ENCODE peak calls at places on chromosomes 11 and 22, in four cellular contexts. One of them, this sample, is unnamed.

GRCh38 chr11:27455667-27456066 is 16.9 kb downstream of the LGR4 start:
- DNase-seq in HepG2: no peak
- DNase-seq in K562: no peak
- DNase-seq in A549: no peak
- DNase-seq in this sample: no peak

GRCh38 chr11:62054484-62055121 is 69.2 kb upstream of the INCENP start:
- DNase-seq in HepG2: peak; percentile 78
- DNase-seq in K562: peak; percentile 81
- DNase-seq in A549: peak; percentile 53
- DNase-seq in this sample: no peak

GRCh38 chr11:77047007-77047927 is 13.1 kb downstream of the B3GNT6 start:
- DNase-seq in HepG2: peak; percentile 91
- DNase-seq in K562: peak; percentile 93
- DNase-seq in A549: peak; percentile 69
- DNase-seq in this sample: peak; percentile 92

GRCh38 chr11:57597971-57598830 is 716 bp downstream of the SERPING1 start:
- DNase-seq in HepG2: peak; percentile 15
- DNase-seq in K562: peak; percentile 9
- DNase-seq in A549: no peak
- DNase-seq in this sample: no peak

GRCh38 chr11:3160252-3161031 is 4.7 kb downstream of the OSBPL5 start:
- DNase-seq in HepG2: no peak
- DNase-seq in K562: no peak
- DNase-seq in A549: no peak
- DNase-seq in this sample: no peak

GRCh38 chr11:723120-723883 is 17.3 kb downstream of the EPS8L2 start:
- DNase-seq in HepG2: peak; percentile 56
- DNase-seq in K562: peak; percentile 71
- DNase-seq in A549: no peak
- DNase-seq in this sample: no peak

GRCh38 chr11:132125855-132126841 is 755.7 kb downstream of the NTM start:
- DNase-seq in HepG2: no peak
- DNase-seq in K562: no peak
- DNase-seq in A549: no peak
- DNase-seq in this sample: no peak

GRCh38 chr11:8206251-8207079 is 37.6 kb upstream of the RIC3 start:
- DNase-seq in HepG2: no peak
- DNase-seq in K562: peak; percentile 87
- DNase-seq in A549: no peak
- DNase-seq in this sample: no peak

GRCh38 chr11:95922536-95923440 is 1.1 kb downstream of the MTMR2 start:
- DNase-seq in HepG2: no peak
- DNase-seq in K562: peak; percentile 23
- DNase-seq in A549: no peak
- DNase-seq in this sample: no peak

GRCh38 chr22:44957267-44957905 is 52.4 kb downstream of the PHF21B start:
- DNase-seq in HepG2: peak; percentile 9
- DNase-seq in K562: peak; percentile 4
- DNase-seq in A549: no peak
- DNase-seq in this sample: no peak

GRCh38 chr11:65315204-65315865 is 669 bp downstream of the CDC42EP2 start:
- DNase-seq in HepG2: peak; percentile 68
- DNase-seq in K562: peak; percentile 90
- DNase-seq in A549: peak; percentile 74
- DNase-seq in this sample: no peak

GRCh38 chr11:114310095-114310494 is 13.9 kb downstream of the NNMT start:
- DNase-seq in HepG2: no peak
- DNase-seq in K562: no peak
- DNase-seq in A549: no peak
- DNase-seq in this sample: no peak

GRCh38 chr11:79249341-79249993 is 191.4 kb downstream of the TENM4 start:
- DNase-seq in HepG2: no peak
- DNase-seq in K562: no peak
- DNase-seq in A549: no peak
- DNase-seq in this sample: no peak

GRCh38 chr22:27164781-27165503 is 507.6 kb downstream of the MIAT start:
- DNase-seq in HepG2: no peak
- DNase-seq in K562: no peak
- DNase-seq in A549: no peak
- DNase-seq in this sample: no peak

GRCh38 chr11:117830674-117831351 is 6.3 kb upstream of the FXYD2 start:
- DNase-seq in HepG2: no peak
- DNase-seq in K562: no peak
- DNase-seq in A549: no peak
- DNase-seq in this sample: no peak

GRCh38 chr11:65446446-65447277 is 24.1 kb downstream of the NEAT1 start:
- DNase-seq in HepG2: no peak
- DNase-seq in K562: no peak
- DNase-seq in A549: no peak
- DNase-seq in this sample: no peak

GRCh38 chr11:68145120-68145866 is 24.1 kb upstream of the CHKA start:
- DNase-seq in HepG2: peak; percentile 92
- DNase-seq in K562: no peak
- DNase-seq in A549: peak; percentile 29
- DNase-seq in this sample: no peak

GRCh38 chr11:73384871-73385692 is 8.9 kb downstream of the RELT start:
- DNase-seq in HepG2: no peak
- DNase-seq in K562: peak; percentile 71
- DNase-seq in A549: no peak
- DNase-seq in this sample: peak; percentile 69

GRCh38 chr11:72925656-72926055 is 111.4 kb downstream of the ATG16L2 start:
- DNase-seq in HepG2: no peak
- DNase-seq in K562: no peak
- DNase-seq in A549: no peak
- DNase-seq in this sample: no peak

GRCh38 chr11:113488931-113489351 is 13.7 kb upstream of the DRD2 start:
- DNase-seq in HepG2: no peak
- DNase-seq in K562: no peak
- DNase-seq in A549: no peak
- DNase-seq in this sample: no peak

DNA sequence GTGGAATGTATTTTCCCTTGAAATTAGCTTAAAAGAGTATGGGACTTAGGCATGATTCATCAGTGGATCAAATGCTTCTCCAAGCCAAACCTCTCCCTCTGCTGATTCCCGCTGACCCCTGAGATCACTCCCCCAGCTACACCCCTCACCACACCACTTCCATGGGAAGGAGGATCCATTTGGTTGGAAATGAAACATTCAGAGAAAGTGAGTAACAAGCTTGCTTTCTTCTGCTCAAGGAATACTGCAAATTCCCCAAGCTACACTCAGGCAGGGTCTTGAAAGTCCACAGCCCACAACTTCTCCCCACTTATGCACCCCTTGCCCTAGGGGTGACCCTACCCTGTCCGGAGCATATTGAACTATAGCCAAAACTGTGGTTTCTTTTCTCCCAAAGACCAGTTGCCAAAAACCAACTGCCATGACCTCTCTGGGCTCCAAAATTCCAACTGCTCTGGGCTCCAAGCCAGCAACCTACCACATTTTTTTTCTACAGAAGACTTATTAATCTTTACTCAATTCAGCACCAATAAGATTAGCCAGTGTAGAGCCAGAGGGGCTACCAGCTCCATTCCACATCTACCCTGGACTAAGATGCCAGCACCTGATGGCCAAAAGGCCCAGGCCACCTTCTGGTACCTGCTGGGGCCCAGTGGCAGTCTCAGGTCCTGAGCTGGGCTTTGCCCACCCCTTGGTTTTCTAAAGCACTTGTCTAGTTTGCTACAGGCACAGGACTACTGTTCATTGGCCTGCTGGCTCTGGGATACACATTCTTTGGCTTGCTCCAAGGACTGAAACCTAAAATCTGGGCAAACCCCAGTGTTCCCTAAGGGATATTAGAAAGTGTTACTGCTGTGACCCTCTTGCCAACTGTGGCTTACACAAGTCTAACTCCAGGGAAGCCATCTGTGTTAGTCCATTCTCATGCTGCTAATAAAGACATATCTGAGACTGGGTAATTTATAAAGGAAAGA is 101.1 kb downstream of the MICAL3 start:
- DNase-seq in HepG2: no peak
- DNase-seq in K562: no peak
- DNase-seq in A549: no peak
- DNase-seq in this sample: no peak
- TF ChIP-seq POLR2AphosphoS2 in HepG2: no peak
- TF ChIP-seq POLR2AphosphoS2 in K562: no peak
- TF ChIP-seq POLR2AphosphoS2 in A549: no peak
- TF ChIP-seq POLR2AphosphoS2 in this sample: no peak

GRCh38 chr11:13775471-13775870 is 107.0 kb downstream of the FAR1 start:
- DNase-seq in HepG2: no peak
- DNase-seq in K562: no peak
- DNase-seq in A549: no peak
- DNase-seq in this sample: no peak

GRCh38 chr11:13769188-13769587 is 100.7 kb downstream of the FAR1 start:
- DNase-seq in HepG2: peak; percentile 5
- DNase-seq in K562: no peak
- DNase-seq in A549: no peak
- DNase-seq in this sample: no peak

GRCh38 chr11:13767461-13767860 is 99.0 kb downstream of the FAR1 start:
- DNase-seq in HepG2: no peak
- DNase-seq in K562: peak; percentile 33
- DNase-seq in A549: no peak
- DNase-seq in this sample: no peak

GRCh38 chr11:13776134-13776815 is 107.8 kb downstream of the FAR1 start:
- DNase-seq in HepG2: no peak
- DNase-seq in K562: peak; percentile 14
- DNase-seq in A549: no peak
- DNase-seq in this sample: no peak

GRCh38 chr11:13772223-13773046 is 104.0 kb downstream of the FAR1 start:
- DNase-seq in HepG2: peak; percentile 58
- DNase-seq in K562: peak; percentile 78
- DNase-seq in A549: peak; percentile 16
- DNase-seq in this sample: peak; percentile 11
- TF ChIP-seq POLR2AphosphoS2 in HepG2: no peak
- TF ChIP-seq POLR2AphosphoS2 in K562: no peak
- TF ChIP-seq POLR2AphosphoS2 in A549: no peak
- TF ChIP-seq POLR2AphosphoS2 in this sample: no peak

GRCh38 chr11:125025968-125026367 is 37.1 kb upstream of the SLC37A2 start:
- DNase-seq in HepG2: no peak
- DNase-seq in K562: no peak
- DNase-seq in A549: no peak
- DNase-seq in this sample: no peak

GRCh38 chr11:125020342-125020741 is 42.8 kb upstream of the SLC37A2 start:
- DNase-seq in HepG2: no peak
- DNase-seq in K562: no peak
- DNase-seq in A549: no peak
- DNase-seq in this sample: no peak

GRCh38 chr11:125022551-125022950 is 40.6 kb upstream of the SLC37A2 start:
- DNase-seq in HepG2: no peak
- DNase-seq in K562: no peak
- DNase-seq in A549: no peak
- DNase-seq in this sample: no peak
- TF ChIP-seq POLR2AphosphoS2 in HepG2: no peak
- TF ChIP-seq POLR2AphosphoS2 in K562: no peak
- TF ChIP-seq POLR2AphosphoS2 in A549: no peak
- TF ChIP-seq POLR2AphosphoS2 in this sample: no peak

DNA sequence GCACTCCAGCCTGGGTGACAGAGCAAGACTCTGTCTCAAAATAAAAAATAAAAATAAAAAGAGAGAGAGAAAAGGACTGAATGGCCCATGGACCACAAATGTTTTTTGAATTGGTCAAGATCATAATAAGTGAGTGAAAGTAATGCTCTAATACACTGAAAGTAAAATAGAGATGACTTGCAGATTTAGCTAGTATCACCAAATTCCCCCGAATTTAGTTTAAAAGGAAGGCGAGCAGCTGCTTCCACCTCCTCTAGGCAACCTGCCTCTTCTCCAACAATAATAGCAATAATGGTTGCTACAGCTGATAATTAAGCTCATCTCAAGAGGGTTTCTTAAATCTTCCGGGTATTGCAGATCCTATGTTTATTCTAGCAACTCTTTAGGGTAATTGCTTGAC is 36.8 kb downstream of the CELF1 start:
- DNase-seq in HepG2: no peak
- DNase-seq in K562: no peak
- DNase-seq in A549: no peak
- DNase-seq in this sample: no peak
- TF ChIP-seq POLR2AphosphoS2 in HepG2: no peak
- TF ChIP-seq POLR2AphosphoS2 in K562: no peak
- TF ChIP-seq POLR2AphosphoS2 in A549: no peak
- TF ChIP-seq POLR2AphosphoS2 in this sample: no peak

DNA sequence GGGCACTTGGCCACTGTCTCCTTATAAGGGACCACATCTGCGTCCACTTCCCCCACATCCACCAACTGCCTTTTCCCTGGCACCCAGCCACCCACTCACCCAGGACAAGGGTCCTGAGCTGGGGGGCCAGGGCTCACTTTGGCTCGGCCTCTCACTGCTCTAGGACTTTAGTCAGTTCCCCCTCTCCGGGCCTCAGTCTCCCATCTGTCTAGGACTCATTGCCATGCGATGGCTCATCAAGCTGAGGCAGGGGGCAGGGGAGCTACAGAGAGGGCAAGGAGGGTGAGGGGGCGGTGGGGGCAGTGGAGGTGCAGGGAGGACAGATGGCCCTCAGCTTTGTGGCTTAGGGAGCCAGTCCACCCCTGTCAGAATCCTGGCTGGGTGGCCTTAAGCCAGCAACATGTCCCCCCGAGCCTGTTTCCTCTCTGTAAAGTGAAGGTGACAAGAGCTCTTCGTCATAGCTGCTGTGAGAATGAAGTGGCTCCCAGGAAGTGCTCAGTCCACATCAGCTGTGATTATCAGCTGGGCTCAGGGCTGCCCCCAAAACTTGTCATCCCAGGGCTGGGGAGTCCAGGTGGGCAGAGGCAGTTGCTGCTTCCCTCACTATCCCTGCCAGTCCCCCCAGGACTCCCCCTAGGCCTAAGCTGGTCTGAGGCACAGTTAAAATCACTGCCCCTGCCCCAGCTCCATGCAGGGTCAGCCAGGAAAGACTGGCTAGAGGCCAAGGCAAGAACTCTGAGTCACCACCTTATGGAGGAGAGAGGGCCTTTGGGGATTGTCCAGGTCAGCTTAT is 14.9 kb downstream of the RAC2 start:
- DNase-seq in HepG2: no peak
- DNase-seq in K562: peak; percentile 38
- DNase-seq in A549: peak; percentile 47
- DNase-seq in this sample: no peak
- TF ChIP-seq POLR2AphosphoS2 in HepG2: no peak
- TF ChIP-seq POLR2AphosphoS2 in K562: no peak
- TF ChIP-seq POLR2AphosphoS2 in A549: no peak
- TF ChIP-seq POLR2AphosphoS2 in this sample: no peak

GRCh38 chr11:30631148-30631547 is 45.0 kb upstream of the MPPED2 start:
- DNase-seq in HepG2: no peak
- DNase-seq in K562: no peak
- DNase-seq in A549: no peak
- DNase-seq in this sample: no peak

GRCh38 chr11:30635401-30635989 is 49.3 kb upstream of the MPPED2 start:
- DNase-seq in HepG2: no peak
- DNase-seq in K562: no peak
- DNase-seq in A549: no peak
- DNase-seq in this sample: no peak
- TF ChIP-seq POLR2AphosphoS2 in HepG2: no peak
- TF ChIP-seq POLR2AphosphoS2 in K562: no peak
- TF ChIP-seq POLR2AphosphoS2 in A549: no peak
- TF ChIP-seq POLR2AphosphoS2 in this sample: no peak

This sample was measured in GM12878.